ENCODE peak calls at places on chromosomes 3 and 15, in nine cellular contexts. One of them, this sample, is unnamed.

GRCh38 chr3:123344941-123345594 is 103.8 kb downstream of the ADCY5 start:
- DNase-seq in fibroblast of lung: no peak
- DNase-seq in body of pancreas: no peak
- DNase-seq in CD8-positive, alpha-beta T cell: no peak
- DNase-seq in tibial nerve: no peak
- DNase-seq in stomach: no peak
- DNase-seq in astrocyte: no peak
- DNase-seq in foreskin keratinocyte: no peak
- DNase-seq in A549: no peak
- DNase-seq in this sample: no peak

GRCh38 chr3:13160619-13161018 is 87.4 kb upstream of the IQSEC1 start:
- DNase-seq in fibroblast of lung: no peak
- DNase-seq in body of pancreas: no peak
- DNase-seq in CD8-positive, alpha-beta T cell: no peak
- DNase-seq in tibial nerve: no peak
- DNase-seq in stomach: no peak
- DNase-seq in astrocyte: no peak
- DNase-seq in foreskin keratinocyte: no peak
- DNase-seq in A549: no peak
- DNase-seq in this sample: no peak

GRCh38 chr15:89051875-89052274 is 36.4 kb upstream of the ABHD2 start:
- DNase-seq in fibroblast of lung: peak
- DNase-seq in body of pancreas: no peak
- DNase-seq in CD8-positive, alpha-beta T cell: no peak
- DNase-seq in tibial nerve: no peak
- DNase-seq in stomach: no peak
- DNase-seq in astrocyte: peak
- DNase-seq in foreskin keratinocyte: no peak
- DNase-seq in A549: no peak
- DNase-seq in this sample: no peak

GRCh38 chr3:22542311-22542710 is 660.8 kb upstream of the UBE2E2 start:
- DNase-seq in fibroblast of lung: peak
- DNase-seq in body of pancreas: no peak
- DNase-seq in CD8-positive, alpha-beta T cell: no peak
- DNase-seq in tibial nerve: no peak
- DNase-seq in stomach: no peak
- DNase-seq in astrocyte: no peak
- DNase-seq in foreskin keratinocyte: no peak
- DNase-seq in A549: no peak
- DNase-seq in this sample: peak

GRCh38 chr15:22778796-22779195 is 7.6 kb upstream of the NIPA1 start:
- DNase-seq in fibroblast of lung: peak
- DNase-seq in body of pancreas: no peak
- DNase-seq in CD8-positive, alpha-beta T cell: no peak
- DNase-seq in tibial nerve: no peak
- DNase-seq in stomach: no peak
- DNase-seq in astrocyte: peak
- DNase-seq in foreskin keratinocyte: no peak
- DNase-seq in A549: no peak
- DNase-seq in this sample: no peak

GRCh38 chr15:56254270-56254669 is 10.6 kb upstream of the RFX7 start:
- DNase-seq in fibroblast of lung: no peak
- DNase-seq in body of pancreas: no peak
- DNase-seq in CD8-positive, alpha-beta T cell: no peak
- DNase-seq in tibial nerve: no peak
- DNase-seq in stomach: no peak
- DNase-seq in astrocyte: no peak
- DNase-seq in foreskin keratinocyte: no peak
- DNase-seq in A549: no peak
- DNase-seq in this sample: no peak

GRCh38 chr3:196518999-196519737 is 4.0 kb upstream of the SMCO1 start:
- DNase-seq in fibroblast of lung: peak
- DNase-seq in body of pancreas: peak
- DNase-seq in CD8-positive, alpha-beta T cell: peak
- DNase-seq in tibial nerve: peak
- DNase-seq in stomach: peak
- DNase-seq in astrocyte: peak
- DNase-seq in foreskin keratinocyte: no peak
- DNase-seq in A549: no peak
- DNase-seq in this sample: peak

GRCh38 chr15:97567411-97567810 is 393.1 kb upstream of the ARRDC4 start:
- DNase-seq in fibroblast of lung: no peak
- DNase-seq in body of pancreas: no peak
- DNase-seq in CD8-positive, alpha-beta T cell: no peak
- DNase-seq in tibial nerve: no peak
- DNase-seq in stomach: no peak
- DNase-seq in astrocyte: no peak
- DNase-seq in foreskin keratinocyte: no peak
- DNase-seq in A549: no peak
- DNase-seq in this sample: no peak

GRCh38 chr3:11288021-11288491 is 15.9 kb downstream of the ATG7 start:
- DNase-seq in fibroblast of lung: peak
- DNase-seq in body of pancreas: no peak
- DNase-seq in CD8-positive, alpha-beta T cell: no peak
- DNase-seq in tibial nerve: no peak
- DNase-seq in stomach: no peak
- DNase-seq in astrocyte: peak
- DNase-seq in foreskin keratinocyte: no peak
- DNase-seq in A549: no peak
- DNase-seq in this sample: no peak

GRCh38 chr3:32184187-32184730 is 54.2 kb upstream of the CMTM8 start:
- DNase-seq in fibroblast of lung: peak
- DNase-seq in body of pancreas: no peak
- DNase-seq in CD8-positive, alpha-beta T cell: no peak
- DNase-seq in tibial nerve: no peak
- DNase-seq in stomach: no peak
- DNase-seq in astrocyte: peak
- DNase-seq in foreskin keratinocyte: no peak
- DNase-seq in A549: no peak
- DNase-seq in this sample: no peak

GRCh38 chr3:134126153-134126552 is 96.4 kb upstream of the SLCO2A1 start:
- DNase-seq in fibroblast of lung: no peak
- DNase-seq in body of pancreas: no peak
- DNase-seq in CD8-positive, alpha-beta T cell: no peak
- DNase-seq in tibial nerve: no peak
- DNase-seq in stomach: no peak
- DNase-seq in astrocyte: no peak
- DNase-seq in foreskin keratinocyte: no peak
- DNase-seq in A549: no peak
- DNase-seq in this sample: peak

GRCh38 chr3:178381555-178381954 is 154.7 kb upstream of the KCNMB2 start:
- DNase-seq in fibroblast of lung: peak
- DNase-seq in body of pancreas: no peak
- DNase-seq in CD8-positive, alpha-beta T cell: no peak
- DNase-seq in tibial nerve: no peak
- DNase-seq in stomach: no peak
- DNase-seq in astrocyte: peak
- DNase-seq in foreskin keratinocyte: no peak
- DNase-seq in A549: no peak
- DNase-seq in this sample: no peak

GRCh38 chr3:8987673-8988655 is 24.7 kb upstream of the RAD18 start:
- DNase-seq in fibroblast of lung: peak
- DNase-seq in body of pancreas: peak
- DNase-seq in CD8-positive, alpha-beta T cell: peak
- DNase-seq in tibial nerve: peak
- DNase-seq in stomach: peak
- DNase-seq in astrocyte: peak
- DNase-seq in foreskin keratinocyte: no peak
- DNase-seq in A549: peak
- DNase-seq in this sample: peak

DNA sequence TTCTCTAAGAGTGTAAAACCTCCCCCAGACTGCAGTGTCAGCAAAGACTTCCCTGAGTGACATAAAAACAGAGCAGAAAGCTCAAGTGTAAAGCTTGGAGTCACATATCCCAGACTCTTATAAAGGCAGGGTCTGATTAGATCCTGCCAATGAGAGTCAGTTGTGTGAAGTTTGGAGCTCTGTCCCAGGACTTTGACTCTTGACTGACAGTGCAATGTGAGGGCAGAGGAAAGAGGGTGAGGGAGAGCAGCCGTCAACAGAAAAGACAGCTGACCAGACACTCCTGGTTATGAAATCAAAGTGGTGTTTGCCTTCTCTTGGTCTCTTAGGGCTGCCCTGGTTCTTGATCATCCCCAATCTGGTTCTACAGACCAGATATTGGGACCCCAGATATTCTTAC is 393.2 kb downstream of the ERC2 start:
- DNase-seq in fibroblast of lung: no peak
- DNase-seq in body of pancreas: no peak
- DNase-seq in CD8-positive, alpha-beta T cell: no peak
- DNase-seq in tibial nerve: no peak
- DNase-seq in stomach: no peak
- DNase-seq in astrocyte: no peak
- DNase-seq in foreskin keratinocyte: no peak
- DNase-seq in A549: no peak
- DNase-seq in this sample: no peak
- H3K27ac ChIP-seq in fibroblast of lung: no peak
- H3K27ac ChIP-seq in body of pancreas: no peak
- H3K27ac ChIP-seq in CD8-positive, alpha-beta T cell: no peak
- H3K27ac ChIP-seq in tibial nerve: no peak
- H3K27ac ChIP-seq in stomach: no peak
- H3K27ac ChIP-seq in astrocyte: no peak
- H3K27ac ChIP-seq in foreskin keratinocyte: no peak
- H3K27ac ChIP-seq in A549: no peak
- H3K27ac ChIP-seq in this sample: no peak

GRCh38 chr3:132981746-132982145 is 56.4 kb upstream of the TMEM108 start:
- DNase-seq in fibroblast of lung: no peak
- DNase-seq in body of pancreas: no peak
- DNase-seq in CD8-positive, alpha-beta T cell: no peak
- DNase-seq in tibial nerve: no peak
- DNase-seq in stomach: no peak
- DNase-seq in astrocyte: no peak
- DNase-seq in foreskin keratinocyte: no peak
- DNase-seq in A549: no peak
- DNase-seq in this sample: no peak
- TF ChIP-seq CTCF in fibroblast of lung: peak
- TF ChIP-seq CTCF in body of pancreas: no peak
- TF ChIP-seq CTCF in CD8-positive, alpha-beta T cell: no peak
- TF ChIP-seq CTCF in tibial nerve: no peak
- TF ChIP-seq CTCF in stomach: no peak
- TF ChIP-seq CTCF in astrocyte: no peak
- TF ChIP-seq CTCF in foreskin keratinocyte: no peak
- TF ChIP-seq CTCF in A549: no peak
- TF ChIP-seq CTCF in this sample: no peak

GRCh38 chr3:157069406-157069805 is 90.5 kb downstream of the CCNL1 start:
- DNase-seq in fibroblast of lung: no peak
- DNase-seq in body of pancreas: no peak
- DNase-seq in CD8-positive, alpha-beta T cell: no peak
- DNase-seq in tibial nerve: no peak
- DNase-seq in stomach: no peak
- DNase-seq in astrocyte: no peak
- DNase-seq in foreskin keratinocyte: no peak
- DNase-seq in A549: no peak
- DNase-seq in this sample: no peak
- H3K27ac ChIP-seq in fibroblast of lung: no peak
- H3K27ac ChIP-seq in body of pancreas: no peak
- H3K27ac ChIP-seq in CD8-positive, alpha-beta T cell: no peak
- H3K27ac ChIP-seq in tibial nerve: no peak
- H3K27ac ChIP-seq in stomach: no peak
- H3K27ac ChIP-seq in astrocyte: no peak
- H3K27ac ChIP-seq in foreskin keratinocyte: no peak
- H3K27ac ChIP-seq in A549: no peak
- H3K27ac ChIP-seq in this sample: no peak

DNA sequence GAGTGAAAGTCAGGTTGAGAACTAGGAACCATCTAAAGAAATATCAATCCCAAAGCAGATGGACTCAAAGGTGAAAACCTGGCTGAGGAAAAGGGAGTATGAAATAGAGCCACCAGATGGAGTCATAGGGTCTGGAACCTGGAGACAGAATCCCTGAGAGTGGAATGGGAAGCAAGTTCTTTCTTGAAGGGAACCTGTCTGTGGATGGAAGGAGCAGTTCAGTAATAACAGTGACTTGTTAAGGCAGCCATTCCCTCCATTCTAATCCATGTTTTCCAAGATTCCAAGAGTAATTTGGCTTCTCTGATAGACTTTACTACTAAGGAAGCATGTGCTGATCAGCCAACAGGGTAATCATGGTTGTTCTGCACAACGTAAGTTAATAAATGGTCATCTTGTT is 22.5 kb upstream of the AQP9 start:
- DNase-seq in fibroblast of lung: no peak
- DNase-seq in body of pancreas: no peak
- DNase-seq in CD8-positive, alpha-beta T cell: no peak
- DNase-seq in tibial nerve: no peak
- DNase-seq in stomach: no peak
- DNase-seq in astrocyte: peak
- DNase-seq in foreskin keratinocyte: peak
- DNase-seq in A549: peak
- DNase-seq in this sample: peak
- TF ChIP-seq CTCF in fibroblast of lung: peak
- TF ChIP-seq CTCF in body of pancreas: peak
- TF ChIP-seq CTCF in CD8-positive, alpha-beta T cell: no peak
- TF ChIP-seq CTCF in tibial nerve: no peak
- TF ChIP-seq CTCF in stomach: no peak
- TF ChIP-seq CTCF in astrocyte: peak
- TF ChIP-seq CTCF in foreskin keratinocyte: peak
- TF ChIP-seq CTCF in A549: peak
- TF ChIP-seq CTCF in this sample: peak

GRCh38 chr3:45546636-45547201 is 47.8 kb upstream of the LIMD1 start:
- DNase-seq in fibroblast of lung: no peak
- DNase-seq in body of pancreas: peak
- DNase-seq in CD8-positive, alpha-beta T cell: no peak
- DNase-seq in tibial nerve: no peak
- DNase-seq in stomach: no peak
- DNase-seq in astrocyte: no peak
- DNase-seq in foreskin keratinocyte: no peak
- DNase-seq in A549: no peak
- DNase-seq in this sample: no peak
- H3K27ac ChIP-seq in fibroblast of lung: no peak
- H3K27ac ChIP-seq in body of pancreas: no peak
- H3K27ac ChIP-seq in CD8-positive, alpha-beta T cell: no peak
- H3K27ac ChIP-seq in tibial nerve: peak
- H3K27ac ChIP-seq in stomach: peak
- H3K27ac ChIP-seq in astrocyte: no peak
- H3K27ac ChIP-seq in foreskin keratinocyte: no peak
- H3K27ac ChIP-seq in A549: peak
- H3K27ac ChIP-seq in this sample: no peak

This sample was measured in RWPE1.